ENCODE peak calls at places on chromosomes 5 and 9, in six cellular contexts. Z is mesothelial cell of epicardium, O is astrocyte of the spinal cord, W is sigmoid colon, J is coronary artery, E is A549. N is an unnamed sample.

GRCh38 chr5:121937762-121938161 is 24.0 kb upstream of the SRFBP1 start:
- DNase-seq in O (peak), J (no peak), E (no peak), Z (no peak), W (no peak), N (no peak)

GRCh38 chr5:132759114-132760042 is 12.2 kb downstream of the CCNI2 start:
- DNase-seq in J (no peak), E (no peak), Z (no peak), O (no peak), W (no peak), N (no peak)

GRCh38 chr9:34929506-34930102 is 28.5 kb upstream of the PHF24 start:
- DNase-seq in E (peak), O (peak), J (no peak), W (no peak), Z (no peak), N (no peak)

GRCh38 chr5:59299006-59299405 is 594.5 kb downstream of the PDE4D start:
- DNase-seq in E (no peak), W (no peak), Z (no peak), O (no peak), J (no peak), N (no peak)

GRCh38 chr5:35205186-35205585 is 25.1 kb downstream of the PRLR start:
- DNase-seq in E (no peak), O (no peak), Z (no peak), W (no peak), J (no peak), N (no peak)

GRCh38 chr9:79813262-79813646 is 241.5 kb downstream of the TLE4 start:
- DNase-seq in Z (no peak), E (no peak), O (no peak), W (no peak), J (no peak), N (no peak)

GRCh38 chr9:95815153-95815552 is 60.3 kb upstream of the ERCC6L2 start:
- DNase-seq in O (peak), Z (no peak), E (no peak), W (no peak), J (no peak), N (no peak)

GRCh38 chr9:134945509-134946275 is 28.0 kb upstream of the FCN1 start:
- DNase-seq in Z (no peak), W (no peak), O (no peak), J (no peak), E (no peak), N (no peak)

GRCh38 chr5:10214036-10214435 is 35.7 kb downstream of the ATPSCKMT start:
- DNase-seq in Z (no peak), E (no peak), O (no peak), J (no peak), W (no peak), N (no peak)

GRCh38 chr9:5449521-5450359 is 602 bp upstream of the CD274 start:
- DNase-seq in J (no peak), Z (no peak), O (no peak), E (no peak), W (no peak), N (no peak)

GRCh38 chr5:74016373-74016772 is 390.4 kb downstream of the ARHGEF28 start:
- DNase-seq in E (no peak), W (no peak), O (no peak), Z (no peak), J (no peak), N (no peak)
- TF ChIP-seq CTCF in E (no peak), W (no peak), O (peak), Z (no peak), J (no peak), N (no peak)

GRCh38 chr5:8683528-8683927 is 814.6 kb downstream of the MTRR start:
- DNase-seq in Z (no peak), E (no peak), W (no peak), O (no peak), J (no peak), N (no peak)

GRCh38 chr5:8682381-8682780 is 813.4 kb downstream of the MTRR start:
- DNase-seq in E (no peak), W (no peak), J (no peak), O (no peak), Z (no peak), N (no peak)

GRCh38 chr5:8686707-8687106 is 817.8 kb downstream of the MTRR start:
- DNase-seq in E (no peak), Z (no peak), W (no peak), O (peak), J (no peak), N (no peak)

GRCh38 chr5:8689773-8690172 is 820.8 kb downstream of the MTRR start:
- DNase-seq in Z (no peak), E (no peak), W (no peak), O (no peak), J (no peak), N (no peak)

GRCh38 chr5:8685704-8686103 is 816.8 kb downstream of the MTRR start:
- DNase-seq in W (no peak), O (no peak), Z (no peak), E (no peak), J (no peak), N (no peak)
- TF ChIP-seq CTCF in W (no peak), O (no peak), Z (no peak), E (no peak), J (no peak), N (no peak)

GRCh38 chr5:116756531-116756930 is 181.9 kb upstream of the SEMA6A start:
- DNase-seq in J (no peak), E (no peak), Z (no peak), O (no peak), W (no peak), N (no peak)
- TF ChIP-seq CTCF in J (no peak), E (no peak), Z (no peak), O (no peak), W (no peak), N (no peak)

GRCh38 chr5:71455427-71456361 is at the start of gene BDP1:
- DNase-seq in Z (peak), W (peak), O (peak), E (peak), J (peak), N (peak)
- TF ChIP-seq CTCF in Z (peak), W (peak), O (no peak), E (peak), J (no peak), N (no peak)

GRCh38 chr5:32916648-32917047 is 205.5 kb downstream of the NPR3 start:
- DNase-seq in O (peak), E (peak), W (no peak), Z (no peak), J (no peak), N (no peak)
- TF ChIP-seq CTCF in O (peak), E (peak), W (no peak), Z (no peak), J (peak), N (no peak)

DNA sequence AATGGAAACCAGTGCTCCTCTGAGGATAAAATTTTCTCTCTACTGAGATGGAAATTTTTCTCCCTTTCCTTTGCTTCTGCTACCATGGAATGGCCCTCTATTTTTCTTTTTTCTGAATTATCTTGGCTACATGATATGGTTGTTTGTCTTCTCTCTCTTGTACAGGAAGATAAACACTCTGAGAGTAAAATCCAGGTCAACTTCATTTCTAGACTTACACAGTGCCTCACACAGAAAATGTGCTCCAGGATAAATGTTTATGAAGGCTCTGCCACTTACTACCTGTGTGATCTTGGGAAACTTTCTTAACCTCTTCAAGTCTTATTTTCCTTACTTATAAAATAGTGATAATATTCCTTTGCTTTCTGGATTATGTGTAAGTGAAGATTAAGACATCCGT is 153.9 kb downstream of the PRELID2 start:
- DNase-seq in J (no peak), O (no peak), Z (no peak), E (no peak), W (no peak), N (no peak)
- TF ChIP-seq CTCF in J (no peak), O (no peak), Z (no peak), E (no peak), W (no peak), N (no peak)

GRCh38 chr5:138653502-138653901 is 78.3 kb upstream of the HSPA9 start:
- DNase-seq in W (no peak), O (no peak), J (no peak), E (no peak), Z (no peak), N (no peak)
- TF ChIP-seq CTCF in W (no peak), O (peak), J (no peak), E (peak), Z (no peak), N (no peak)

N was measured in activated B cell treated with CpG ODN at 0.5 μM for 24 hours.